ENCODE peak calls at places on chromosomes 5 and 9, in ten cellular contexts. Y is stimulated activated CD8-positive, alpha-beta memory T cell treated with anti-CD3 and anti-CD28 coated beads, Interleukin-2, amount 100 ng/mL, for 1 hour; O is NCI-H1105; Q is NCI-H69; C is AG08396; K is NCI-H1092; L is mucosa of gallbladder; P is EL; J is neural crest cell; I is MV-4-11. Z is an unnamed sample.

GRCh38 chr9:33719581-33720374 is 75.6 kb upstream of the PRSS3 start:
- DNase-seq in Y (no peak), O (peak), Q (peak), C (no peak), K (peak), L (no peak), P (peak), J (peak), I (no peak), Z (no peak)

GRCh38 chr9:5714501-5715401 is 85.8 kb downstream of the RIC1 start:
- DNase-seq in Y (no peak), O (peak), Q (peak), C (no peak), K (no peak), L (no peak), P (peak), J (no peak), I (no peak), Z (no peak)

GRCh38 chr5:14809369-14810144 is 62.0 kb downstream of the ANKH start:
- DNase-seq in Y (peak), O (no peak), Q (no peak), C (peak), K (no peak), L (peak), P (peak), J (no peak), I (peak), Z (peak)

GRCh38 chr9:78676009-78676408 is 379.1 kb downstream of the PSAT1 start:
- DNase-seq in Y (no peak), O (no peak), Q (no peak), C (no peak), K (no peak), L (no peak), P (peak), J (no peak), I (no peak), Z (no peak)

GRCh38 chr9:71783120-71783523 is 14.8 kb upstream of the CEMIP2 start:
- DNase-seq in Y (peak), O (no peak), Q (peak), C (no peak), K (no peak), L (peak), P (peak), J (no peak), I (no peak), Z (no peak)

GRCh38 chr5:87526131-87526530 is 113.4 kb upstream of the CCNH start:
- DNase-seq in Y (no peak), O (no peak), Q (peak), C (no peak), K (no peak), L (no peak), P (no peak), J (no peak), I (no peak), Z (no peak)

GRCh38 chr9:18490591-18491370 is 16.8 kb downstream of the ADAMTSL1 start:
- DNase-seq in Y (no peak), O (no peak), Q (no peak), C (peak), K (no peak), L (no peak), P (peak), J (no peak), I (no peak), Z (no peak)

GRCh38 chr5:128263357-128263756 is 179.8 kb downstream of the SLC12A2 start:
- DNase-seq in Y (no peak), O (no peak), Q (peak), C (no peak), K (no peak), L (no peak), P (no peak), J (no peak), I (no peak), Z (no peak)

GRCh38 chr5:177363565-177363964 is 5.8 kb downstream of the RGS14 start:
- DNase-seq in Y (no peak), O (no peak), Q (no peak), C (no peak), K (no peak), L (no peak), P (no peak), J (no peak), I (no peak), Z (no peak)

GRCh38 chr9:14992516-14992915 is 82.3 kb upstream of the FREM1 start:
- DNase-seq in Y (no peak), O (no peak), Q (no peak), C (no peak), K (no peak), L (no peak), P (no peak), J (no peak), I (no peak), Z (no peak)

GRCh38 chr5:139149477-139150199 is 48.5 kb downstream of the SIL1 start:
- DNase-seq in Y (no peak), O (no peak), Q (peak), C (no peak), K (no peak), L (no peak), P (no peak), J (no peak), I (peak), Z (peak)

GRCh38 chr9:125650271-125650737 is 56.7 kb downstream of the MAPKAP1 start:
- DNase-seq in Y (no peak), O (no peak), Q (no peak), C (peak), K (no peak), L (no peak), P (peak), J (no peak), I (peak), Z (peak)

GRCh38 chr5:174084691-174085154 is 39.2 kb downstream of the NSG2 start:
- DNase-seq in Y (no peak), O (no peak), Q (peak), C (no peak), K (no peak), L (no peak), P (peak), J (no peak), I (no peak), Z (no peak)

GRCh38 chr9:130845901-130846381 is 10.9 kb downstream of the ABL1 start:
- DNase-seq in Y (no peak), O (no peak), Q (peak), C (peak), K (no peak), L (peak), P (peak), J (no peak), I (no peak), Z (no peak)

GRCh38 chr9:137067860-137068538 is 2.4 kb downstream of the SAPCD2 start:
- DNase-seq in Y (peak), O (peak), Q (peak), C (peak), K (peak), L (peak), P (peak), J (peak), I (peak), Z (peak)

GRCh38 chr9:119667163-119667562 is 297.9 kb upstream of the BRINP1 start:
- DNase-seq in Y (no peak), O (no peak), Q (no peak), C (no peak), K (no peak), L (no peak), P (no peak), J (no peak), I (no peak), Z (no peak)

GRCh38 chr5:108726446-108727091 is 21.1 kb upstream of the FER start:
- DNase-seq in Y (no peak), O (no peak), Q (peak), C (no peak), K (no peak), L (no peak), P (peak), J (no peak), I (no peak), Z (no peak)

GRCh38 chr9:89012294-89013042 is 21.2 kb downstream of the S1PR3 start:
- DNase-seq in Y (no peak), O (no peak), Q (no peak), C (no peak), K (no peak), L (peak), P (no peak), J (no peak), I (no peak), Z (no peak)